ENCODE peak calls at places on chromosomes 16 and 17, in four cellular contexts. A, K, D and H are unnamed samples.

GRCh38 chr16:65936096-65936495 is 430.4 kb upstream of the CDH5 start:
- DNase-seq in A (no peak), K (no peak), D (no peak), H (no peak)

GRCh38 chr16:10610499-10611184 is 30.2 kb upstream of the EMP2 start:
- DNase-seq in A (no peak), K (no peak), D (peak; percentile 92), H (no peak)

GRCh38 chr17:4249452-4250029 is 14.2 kb downstream of the ANKFY1 start:
- DNase-seq in A (no peak), K (no peak), D (peak; percentile 40), H (peak; percentile 36)

GRCh38 chr17:21392257-21392656 is 16.1 kb downstream of the KCNJ12 start:
- DNase-seq in A (no peak), K (no peak), D (no peak), H (no peak)

GRCh38 chr17:20159406-20160075 is 150.4 kb downstream of the SPECC1 start:
- DNase-seq in A (no peak), K (no peak), D (no peak), H (no peak)

GRCh38 chr17:17235212-17236174 is 1.5 kb downstream of the FLCN start:
- DNase-seq in A (no peak), K (no peak), D (peak; percentile 22), H (no peak)

GRCh38 chr17:21361020-21361809 is 14.9 kb upstream of the KCNJ12 start:
- DNase-seq in A (peak; percentile 30), K (no peak), D (no peak), H (no peak)

GRCh38 chr17:34578656-34579016 is 746 bp upstream of the TMEM132E start:
- DNase-seq in A (no peak), K (no peak), D (no peak), H (no peak)

GRCh38 chr16:56348168-56349085 is 76.9 kb downstream of the AMFR start:
- DNase-seq in A (peak; percentile 53), K (no peak), D (no peak), H (no peak)

GRCh38 chr16:55703003-55704001 is 47.5 kb downstream of the SLC6A2 start:
- DNase-seq in A (no peak), K (peak; percentile 26), D (peak; percentile 74), H (peak; percentile 64)

GRCh38 chr16:14309906-14310305 is 238.8 kb downstream of the MRTFB start:
- DNase-seq in A (no peak), K (no peak), D (no peak), H (no peak)

GRCh38 chr16:70341600-70341999 is 5.1 kb upstream of the DDX19A start:
- DNase-seq in A (peak; percentile 8), K (no peak), D (no peak), H (no peak)

GRCh38 chr17:45946841-45947256 is 52.2 kb upstream of the STH start:
- DNase-seq in A (no peak), K (no peak), D (no peak), H (no peak)

GRCh38 chr17:61806941-61807340 is 56.4 kb downstream of the BRIP1 start:
- DNase-seq in A (no peak), K (no peak), D (no peak), H (no peak)

GRCh38 chr17:29584452-29585079 is 4.9 kb downstream of the GIT1 start:
- DNase-seq in A (no peak), K (no peak), D (no peak), H (no peak)

GRCh38 chr17:3985800-3986199 is 21.6 kb upstream of the ATP2A3 start:
- DNase-seq in A (peak; percentile 50), K (no peak), D (no peak), H (no peak)

GRCh38 chr17:48678141-48678971 is 44.0 kb downstream of the PRAC1 start:
- DNase-seq in A (peak; percentile 85), K (peak; percentile 83), D (peak; percentile 48), H (peak; percentile 62)

GRCh38 chr16:4511441-4512082 is 27.0 kb downstream of the CDIP1 start:
- DNase-seq in A (no peak), K (peak; percentile 55), D (peak; percentile 60), H (peak; percentile 10)

GRCh38 chr17:35373984-35374765 is 754 bp upstream of the SLFN11 start:
- DNase-seq in A (peak; percentile 78), K (peak; percentile 37), D (no peak), H (peak; percentile 62)

GRCh38 chr16:23700509-23700908 is 12.5 kb downstream of the ERN2 start:
- DNase-seq in A (no peak), K (no peak), D (no peak), H (no peak)

GRCh38 chr17:81418710-81419332 is 23.6 kb downstream of the BAHCC1 start:
- DNase-seq in A (no peak), K (peak; percentile 70), D (no peak), H (no peak)

GRCh38 chr16:48164907-48165715 is 9.3 kb upstream of the ABCC12 start:
- DNase-seq in A (peak; percentile 83), K (peak; percentile 75), D (peak; percentile 82), H (peak; percentile 55)

GRCh38 chr17:59391026-59391425 is 59.6 kb downstream of the YPEL2 start:
- DNase-seq in A (no peak), K (no peak), D (no peak), H (no peak)
- H3K36me3 ChIP-seq in A (peaks cover 23% of the 10 kb centered on the region), K (peaks cover 9% of the 10 kb centered on the region), D (peaks cover 27% of the 10 kb centered on the region), H (no peaks in the 10 kb centered on the region)

GRCh38 chr16:78249832-78250231 is 150.4 kb downstream of the WWOX start:
- DNase-seq in A (no peak), K (no peak), D (no peak), H (no peak)

GRCh38 chr16:78251115-78251514 is 151.7 kb downstream of the WWOX start:
- DNase-seq in A (no peak), K (no peak), D (no peak), H (no peak)

GRCh38 chr16:78244131-78244899 is 144.9 kb downstream of the WWOX start:
- DNase-seq in A (no peak), K (no peak), D (no peak), H (no peak)

GRCh38 chr16:78252757-78253156 is 153.3 kb downstream of the WWOX start:
- DNase-seq in A (no peak), K (no peak), D (peak; percentile 79), H (no peak)

GRCh38 chr16:78249056-78249455 is 149.6 kb downstream of the WWOX start:
- DNase-seq in A (peak; percentile 78), K (no peak), D (peak; percentile 77), H (no peak)
- TF ChIP-seq CTCF in A (peak; percentile 50), K (no peak), D (peak; percentile 88), H (no peak)

GRCh38 chr17:18361837-18362380 is 1.4 kb downstream of the SHMT1 start:
- DNase-seq in A (no peak), K (no peak), D (no peak), H (no peak)
- H3K9ac ChIP-seq in A (no peak overlapping the region), K (no peak overlapping the region), D (peak overlapping the region; percentile 80), H (no peak overlapping the region)

DNA sequence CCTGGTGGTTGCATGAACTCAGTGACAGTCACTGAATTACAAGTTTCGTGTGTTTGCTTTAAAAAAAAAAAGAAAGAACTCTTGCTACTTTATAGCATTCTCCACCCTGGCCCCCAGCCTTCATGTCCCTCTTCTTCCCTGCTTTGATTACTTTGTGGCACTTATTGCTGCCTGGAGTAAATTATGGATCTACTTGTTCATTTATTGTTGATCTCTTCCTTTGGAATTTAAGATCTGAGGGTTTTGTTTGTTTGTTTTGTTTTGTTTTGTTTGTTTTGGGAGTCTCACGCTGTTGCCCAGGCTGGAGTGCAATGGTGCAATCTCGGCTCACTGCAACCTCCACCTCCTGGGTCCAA is 126.5 kb downstream of the ABCC6 start:
- DNase-seq in A (no peak), K (no peak), D (no peak), H (no peak)
- H3K36me3 ChIP-seq in A (peaks cover 4% of the 10 kb centered on the region), K (no peaks in the 10 kb centered on the region), D (peaks cover 59% of the 10 kb centered on the region), H (no peaks in the 10 kb centered on the region)

GRCh38 chr16:6335072-6335471 is 997.6 kb upstream of the RBFOX1 start:
- DNase-seq in A (no peak), K (no peak), D (no peak), H (no peak)
- TF ChIP-seq CTCF in A (peak; percentile 14), K (peak; percentile 32), D (no peak), H (peak; percentile 47)

GRCh38 chr16:84599528-84600202 is 18.2 kb downstream of the COTL1 start:
- DNase-seq in A (peak; percentile 83), K (peak; percentile 42), D (peak; percentile 95), H (no peak)
- H3K9ac ChIP-seq in A (no peak overlapping the region), K (no peak overlapping the region), D (peak overlapping the region; percentile 50), H (no peak overlapping the region)